ENCODE peak calls at places on chromosomes 4 and X, in six cellular contexts. P is astrocyte of the cerebellum, U is choroid plexus epithelial cell, Q is heart left ventricle, Z is cardiac muscle cell, R is mammary epithelial cell. J is an unnamed sample.

GRCh38 chrX:14409341-14409740 is 120.0 kb upstream of the GLRA2 start:
- DNase-seq in Q (no peak), P (no peak), U (peak), R (peak), Z (no peak), J (peak)

GRCh38 chr4:44869222-44869882 is 143.0 kb upstream of the GNPDA2 start:
- DNase-seq in U (peak), R (peak), Q (no peak), P (no peak), Z (no peak), J (no peak)

GRCh38 chr4:82555279-82555678 is 6.5 kb downstream of the TMEM150C start:
- DNase-seq in R (no peak), P (no peak), Q (no peak), U (no peak), Z (no peak), J (no peak)

GRCh38 chrX:120485562-120486520 is 16.7 kb upstream of the LAMP2 start:
- DNase-seq in Z (peak), P (peak), U (peak), R (peak), Q (peak), J (peak)

GRCh38 chr4:3836802-3837601 is 70.8 kb downstream of the ADRA2C start:
- DNase-seq in R (no peak), U (no peak), Q (no peak), P (no peak), Z (no peak), J (no peak)

GRCh38 chr4:87370071-87370470 is 20.9 kb downstream of the HSD17B11 start:
- DNase-seq in Q (no peak), Z (no peak), P (no peak), R (no peak), U (no peak), J (no peak)

GRCh38 chr4:143084566-143084965 is 100.2 kb upstream of the USP38 start:
- DNase-seq in Q (no peak), R (no peak), Z (no peak), U (no peak), P (no peak), J (peak)

GRCh38 chr4:71545168-71545567 is 206.3 kb downstream of the SLC4A4 start:
- DNase-seq in Q (no peak), U (peak), P (peak), Z (no peak), R (no peak), J (no peak)

GRCh38 chrX:149145845-149146285 is 359.2 kb downstream of the IDS start:
- DNase-seq in U (no peak), Z (no peak), R (peak), Q (no peak), P (no peak), J (no peak)

GRCh38 chr4:37827030-37827705 is 682 bp downstream of the PGM2 start:
- DNase-seq in P (no peak), U (peak), Q (no peak), Z (peak), R (peak), J (no peak)

GRCh38 chrX:51608071-51608470 is 10.6 kb downstream of the CENPVL3 start:
- DNase-seq in P (no peak), U (peak), Q (no peak), R (peak), Z (peak), J (no peak)

GRCh38 chr4:16227462-16227868 is 1.2 kb upstream of the TAPT1 start:
- DNase-seq in Z (peak), U (peak), R (peak), Q (peak), P (no peak), J (no peak)

GRCh38 chr4:142475663-142476062 is 370.4 kb downstream of the INPP4B start:
- DNase-seq in P (no peak), Z (peak), U (peak), Q (no peak), R (peak), J (no peak)

GRCh38 chr4:1058997-1059665 is 47.7 kb downstream of the FGFRL1 start:
- DNase-seq in U (no peak), Z (no peak), R (no peak), P (no peak), Q (no peak), J (no peak)

GRCh38 chr4:1192091-1192492 is 19.7 kb upstream of the SPON2 start:
- DNase-seq in Q (peak), Z (peak), U (peak), R (peak), P (peak), J (peak)

GRCh38 chrX:10415704-10416001 is 204.7 kb downstream of the MID1 start:
- DNase-seq in U (peak), P (peak), Z (peak), Q (no peak), R (no peak), J (no peak)

GRCh38 chr4:128519163-128519810 is 231.7 kb upstream of the PGRMC2 start:
- DNase-seq in P (no peak), Q (peak), R (no peak), Z (peak), U (peak), J (no peak)

GRCh38 chr4:22427676-22428075 is 88.2 kb downstream of the ADGRA3 start:
- DNase-seq in P (no peak), R (no peak), U (no peak), Q (no peak), Z (no peak), J (no peak)

GRCh38 chr4:5387457-5387856 is 320.9 kb downstream of the EVC2 start:
- DNase-seq in R (no peak), Q (no peak), P (no peak), Z (no peak), U (no peak), J (no peak)

GRCh38 chrX:33183366-33183765 is 28.0 kb downstream of the DMD start:
- DNase-seq in Z (peak), P (peak), R (peak), Q (peak), U (peak), J (no peak)

GRCh38 chrX:111483140-111483539 is 28.3 kb upstream of the SERTM2 start:
- DNase-seq in R (no peak), P (no peak), Q (no peak), U (no peak), Z (no peak), J (no peak)

GRCh38 chr4:23373269-23373668 is 516.6 kb downstream of the PPARGC1A start:
- DNase-seq in U (peak), Q (peak), Z (peak), P (peak), R (peak), J (peak)

GRCh38 chr4:23717528-23718248 is 172.2 kb downstream of the PPARGC1A start:
- DNase-seq in U (peak), Z (peak), Q (no peak), R (peak), P (peak), J (peak)

GRCh38 chr4:53840643-53841042 is 223.8 kb downstream of the CHIC2 start:
- DNase-seq in R (peak), Q (no peak), Z (peak), U (peak), P (no peak), J (peak)

GRCh38 chr4:26325191-26325590 is 4.4 kb downstream of the RBPJ start:
- DNase-seq in Q (no peak), R (peak), P (peak), Z (peak), U (peak), J (no peak)

GRCh38 chr4:26326791-26327190 is 6.0 kb downstream of the RBPJ start:
- DNase-seq in P (peak), U (peak), Z (peak), R (peak), Q (no peak), J (peak)

GRCh38 chr4:26321326-26322276 is 787 bp downstream of the RBPJ start:
- DNase-seq in P (no peak), U (peak), Z (peak), R (peak), Q (peak), J (no peak)

GRCh38 chr4:26322349-26322748 is 1.5 kb downstream of the RBPJ start:
- DNase-seq in Z (no peak), U (no peak), R (no peak), Q (no peak), P (no peak), J (no peak)

GRCh38 chr4:26323807-26324206 is 3.0 kb downstream of the RBPJ start:
- DNase-seq in P (peak), U (peak), Q (no peak), R (no peak), Z (peak), J (no peak)
- TF ChIP-seq CTCF in P (peak), U (peak), Q (no peak), R (no peak), Z (peak), J (peak)

DNA sequence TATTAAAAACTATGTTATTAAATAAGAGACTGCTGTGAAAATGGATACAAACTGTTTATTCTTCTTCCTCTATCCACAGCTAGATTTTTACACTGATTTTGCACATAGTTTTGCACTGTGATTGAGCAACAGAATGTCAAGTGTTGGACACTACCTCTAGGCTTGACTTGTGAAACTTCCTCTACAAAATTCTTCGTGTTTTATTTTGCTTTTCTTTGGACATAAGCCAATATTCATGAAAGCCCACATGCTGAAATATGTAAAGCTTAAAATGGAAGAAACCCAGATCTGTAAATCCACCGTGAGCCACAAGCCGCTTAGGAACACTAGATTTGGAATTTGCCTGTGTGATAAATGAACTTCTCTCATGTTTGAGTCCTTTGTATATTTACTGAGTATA is 849.4 kb downstream of the FSTL5 start:
- DNase-seq in U (peak), R (no peak), P (no peak), Q (no peak), Z (no peak), J (peak)
- H3K4me3 ChIP-seq in U (no peak), R (no peak), P (no peak), Q (no peak), Z (no peak), J (no peak)

GRCh38 chr4:99457270-99457669 is 22.1 kb upstream of the ADH7 start:
- DNase-seq in U (peak), R (no peak), P (no peak), Q (no peak), Z (peak), J (no peak)
- TF ChIP-seq CTCF in U (peak), R (no peak), P (no peak), Q (no peak), Z (peak), J (peak)

GRCh38 chrX:153927936-153928760 is 2.1 kb upstream of the ARHGAP4 start:
- DNase-seq in P (peak), U (peak), Z (peak), R (peak), Q (peak), J (peak)

GRCh38 chrX:153929576-153929975 is 3.5 kb upstream of the ARHGAP4 start:
- DNase-seq in R (no peak), P (no peak), Z (no peak), U (no peak), Q (no peak), J (no peak)

GRCh38 chrX:153930011-153930910 is 4.2 kb upstream of the ARHGAP4 start:
- DNase-seq in U (no peak), Z (no peak), Q (no peak), R (no peak), P (no peak), J (no peak)

GRCh38 chrX:153927686-153927935 is 1.5 kb upstream of the ARHGAP4 start:
- DNase-seq in U (no peak), R (no peak), Q (no peak), P (no peak), Z (no peak), J (no peak)

GRCh38 chrX:153928846-153929245 is 2.8 kb upstream of the ARHGAP4 start:
- DNase-seq in Z (no peak), R (no peak), U (no peak), P (no peak), Q (no peak), J (no peak)
- H3K4me3 ChIP-seq in Z (no peak), R (no peak), U (no peak), P (peak), Q (peak), J (no peak)